ENCODE peak calls at places on chromosome 16, in eight cellular contexts. One of them, this sample, is unnamed.
A peak's percentile ranks its signal among the peaks of the same experiment; 100 is the strongest.

GRCh38 chr16:83285921-83286320 is 521.9 kb upstream of the HSBP1 start:
- DNase-seq in stimulated activated CD8-positive, alpha-beta memory T cell treated with anti-CD3 and anti-CD28 coated beads, Interleukin-15, amount 100 ng/mL, for 24 hours: no peak
- DNase-seq in kidney: no peak
- DNase-seq in mucosa of descending colon: no peak
- DNase-seq in HEK293T: no peak
- DNase-seq in mucosa of gallbladder: no peak
- DNase-seq in psoas muscle: no peak
- DNase-seq in HS-27A: no peak
- DNase-seq in this sample: no peak

GRCh38 chr16:31458073-31458834 is 1.0 kb upstream of the ARMC5 start:
- DNase-seq in kidney: peak; percentile 83
- DNase-seq in psoas muscle: peak; percentile 89
- DNase-seq in HEK293T: no peak
- DNase-seq in mucosa of descending colon: peak; percentile 83
- DNase-seq in stimulated activated CD8-positive, alpha-beta memory T cell treated with anti-CD3 and anti-CD28 coated beads, Interleukin-15, amount 100 ng/mL, for 24 hours: no peak
- DNase-seq in mucosa of gallbladder: no peak
- DNase-seq in HS-27A: no peak
- DNase-seq in this sample: peak; percentile 56

GRCh38 chr16:57536306-57537193 is at the start of gene CCDC102A:
- DNase-seq in HS-27A: no peak
- DNase-seq in psoas muscle: no peak
- DNase-seq in mucosa of descending colon: peak; percentile 73
- DNase-seq in mucosa of gallbladder: no peak
- DNase-seq in HEK293T: peak; percentile 67
- DNase-seq in stimulated activated CD8-positive, alpha-beta memory T cell treated with anti-CD3 and anti-CD28 coated beads, Interleukin-15, amount 100 ng/mL, for 24 hours: no peak
- DNase-seq in kidney: peak; percentile 87
- DNase-seq in this sample: peak; percentile 38

GRCh38 chr16:21663889-21664647 is at the start of gene OTOA:
- DNase-seq in HS-27A: no peak
- DNase-seq in mucosa of gallbladder: no peak
- DNase-seq in kidney: peak; percentile 75
- DNase-seq in stimulated activated CD8-positive, alpha-beta memory T cell treated with anti-CD3 and anti-CD28 coated beads, Interleukin-15, amount 100 ng/mL, for 24 hours: no peak
- DNase-seq in psoas muscle: no peak
- DNase-seq in HEK293T: no peak
- DNase-seq in mucosa of descending colon: no peak
- DNase-seq in this sample: no peak

GRCh38 chr16:31063843-31064611 is 10.0 kb downstream of the ZNF668 start:
- DNase-seq in psoas muscle: peak; percentile 55
- DNase-seq in mucosa of descending colon: no peak
- DNase-seq in HS-27A: no peak
- DNase-seq in HEK293T: no peak
- DNase-seq in stimulated activated CD8-positive, alpha-beta memory T cell treated with anti-CD3 and anti-CD28 coated beads, Interleukin-15, amount 100 ng/mL, for 24 hours: no peak
- DNase-seq in mucosa of gallbladder: no peak
- DNase-seq in kidney: peak; percentile 74
- DNase-seq in this sample: no peak

GRCh38 chr16:12901204-12901596 is 198 bp upstream of the SHISA9 start:
- DNase-seq in mucosa of gallbladder: no peak
- DNase-seq in HS-27A: no peak
- DNase-seq in psoas muscle: no peak
- DNase-seq in HEK293T: no peak
- DNase-seq in stimulated activated CD8-positive, alpha-beta memory T cell treated with anti-CD3 and anti-CD28 coated beads, Interleukin-15, amount 100 ng/mL, for 24 hours: no peak
- DNase-seq in mucosa of descending colon: no peak
- DNase-seq in kidney: no peak
- DNase-seq in this sample: no peak

GRCh38 chr16:76964464-76965154 is 226.4 kb upstream of the MON1B start:
- DNase-seq in HEK293T: no peak
- DNase-seq in kidney: no peak
- DNase-seq in psoas muscle: no peak
- DNase-seq in mucosa of gallbladder: no peak
- DNase-seq in mucosa of descending colon: no peak
- DNase-seq in stimulated activated CD8-positive, alpha-beta memory T cell treated with anti-CD3 and anti-CD28 coated beads, Interleukin-15, amount 100 ng/mL, for 24 hours: no peak
- DNase-seq in HS-27A: no peak
- DNase-seq in this sample: no peak

GRCh38 chr16:14377326-14377725 is 252.7 kb downstream of the PARN start:
- DNase-seq in mucosa of gallbladder: no peak
- DNase-seq in kidney: no peak
- DNase-seq in psoas muscle: no peak
- DNase-seq in stimulated activated CD8-positive, alpha-beta memory T cell treated with anti-CD3 and anti-CD28 coated beads, Interleukin-15, amount 100 ng/mL, for 24 hours: no peak
- DNase-seq in HEK293T: no peak
- DNase-seq in mucosa of descending colon: no peak
- DNase-seq in HS-27A: no peak
- DNase-seq in this sample: no peak

GRCh38 chr16:47949276-47949675 is 206.5 kb downstream of the ABCC12 start:
- DNase-seq in kidney: no peak
- DNase-seq in mucosa of gallbladder: no peak
- DNase-seq in mucosa of descending colon: no peak
- DNase-seq in HEK293T: no peak
- DNase-seq in psoas muscle: no peak
- DNase-seq in HS-27A: no peak
- DNase-seq in stimulated activated CD8-positive, alpha-beta memory T cell treated with anti-CD3 and anti-CD28 coated beads, Interleukin-15, amount 100 ng/mL, for 24 hours: no peak
- DNase-seq in this sample: no peak

GRCh38 chr16:84874004-84874435 is 54.2 kb downstream of the CRISPLD2 start:
- DNase-seq in HS-27A: no peak
- DNase-seq in stimulated activated CD8-positive, alpha-beta memory T cell treated with anti-CD3 and anti-CD28 coated beads, Interleukin-15, amount 100 ng/mL, for 24 hours: no peak
- DNase-seq in mucosa of descending colon: no peak
- DNase-seq in psoas muscle: peak; percentile 5
- DNase-seq in mucosa of gallbladder: no peak
- DNase-seq in HEK293T: no peak
- DNase-seq in kidney: no peak
- DNase-seq in this sample: no peak

GRCh38 chr16:88478115-88478514 is 25.0 kb downstream of the ZFPM1 start:
- DNase-seq in stimulated activated CD8-positive, alpha-beta memory T cell treated with anti-CD3 and anti-CD28 coated beads, Interleukin-15, amount 100 ng/mL, for 24 hours: no peak
- DNase-seq in mucosa of descending colon: no peak
- DNase-seq in kidney: no peak
- DNase-seq in psoas muscle: no peak
- DNase-seq in mucosa of gallbladder: no peak
- DNase-seq in HS-27A: no peak
- DNase-seq in HEK293T: no peak
- DNase-seq in this sample: no peak

GRCh38 chr16:27221576-27222498 is 18.5 kb downstream of the KDM8 start:
- DNase-seq in HS-27A: no peak
- DNase-seq in HEK293T: no peak
- DNase-seq in mucosa of descending colon: peak; percentile 32
- DNase-seq in stimulated activated CD8-positive, alpha-beta memory T cell treated with anti-CD3 and anti-CD28 coated beads, Interleukin-15, amount 100 ng/mL, for 24 hours: no peak
- DNase-seq in mucosa of gallbladder: no peak
- DNase-seq in psoas muscle: peak; percentile 71
- DNase-seq in kidney: no peak
- DNase-seq in this sample: peak; percentile 68

GRCh38 chr16:27195068-27195741 is 8.1 kb upstream of the KDM8 start:
- DNase-seq in HS-27A: no peak
- DNase-seq in stimulated activated CD8-positive, alpha-beta memory T cell treated with anti-CD3 and anti-CD28 coated beads, Interleukin-15, amount 100 ng/mL, for 24 hours: no peak
- DNase-seq in mucosa of descending colon: no peak
- DNase-seq in psoas muscle: no peak
- DNase-seq in HEK293T: no peak
- DNase-seq in mucosa of gallbladder: no peak
- DNase-seq in kidney: no peak
- DNase-seq in this sample: no peak

GRCh38 chr16:81315271-81316175 is 761 bp downstream of the GAN start:
- DNase-seq in mucosa of descending colon: peak; percentile 75
- DNase-seq in kidney: peak; percentile 87
- DNase-seq in psoas muscle: peak; percentile 72
- DNase-seq in stimulated activated CD8-positive, alpha-beta memory T cell treated with anti-CD3 and anti-CD28 coated beads, Interleukin-15, amount 100 ng/mL, for 24 hours: peak; percentile 8
- DNase-seq in HS-27A: peak; percentile 5
- DNase-seq in HEK293T: peak; percentile 33
- DNase-seq in mucosa of gallbladder: peak; percentile 60
- DNase-seq in this sample: peak; percentile 58

GRCh38 chr16:2969545-2970521 is 685 bp downstream of the PAQR4 start:
- DNase-seq in mucosa of gallbladder: peak; percentile 45
- DNase-seq in HEK293T: peak; percentile 62
- DNase-seq in kidney: peak; percentile 85
- DNase-seq in psoas muscle: peak; percentile 84
- DNase-seq in HS-27A: no peak
- DNase-seq in mucosa of descending colon: peak; percentile 82
- DNase-seq in stimulated activated CD8-positive, alpha-beta memory T cell treated with anti-CD3 and anti-CD28 coated beads, Interleukin-15, amount 100 ng/mL, for 24 hours: no peak
- DNase-seq in this sample: peak; percentile 83

GRCh38 chr16:35908942-35909341 is 2449.5 kb downstream of the TP53TG3F start:
- DNase-seq in stimulated activated CD8-positive, alpha-beta memory T cell treated with anti-CD3 and anti-CD28 coated beads, Interleukin-15, amount 100 ng/mL, for 24 hours: no peak
- DNase-seq in HS-27A: no peak
- DNase-seq in mucosa of descending colon: no peak
- DNase-seq in psoas muscle: no peak
- DNase-seq in HEK293T: peak; percentile 11
- DNase-seq in mucosa of gallbladder: no peak
- DNase-seq in kidney: no peak
- DNase-seq in this sample: no peak

GRCh38 chr16:1102921-1103648 is 7.0 kb upstream of the C1QTNF8 start:
- DNase-seq in HS-27A: no peak
- DNase-seq in mucosa of descending colon: no peak
- DNase-seq in HEK293T: peak; percentile 83
- DNase-seq in kidney: no peak
- DNase-seq in stimulated activated CD8-positive, alpha-beta memory T cell treated with anti-CD3 and anti-CD28 coated beads, Interleukin-15, amount 100 ng/mL, for 24 hours: peak; percentile 64
- DNase-seq in mucosa of gallbladder: peak; percentile 43
- DNase-seq in psoas muscle: peak; percentile 84
- DNase-seq in this sample: peak; percentile 62

GRCh38 chr16:55056585-55057520 is 126.2 kb downstream of the IRX5 start:
- DNase-seq in stimulated activated CD8-positive, alpha-beta memory T cell treated with anti-CD3 and anti-CD28 coated beads, Interleukin-15, amount 100 ng/mL, for 24 hours: no peak
- DNase-seq in kidney: no peak
- DNase-seq in mucosa of descending colon: no peak
- DNase-seq in HEK293T: peak; percentile 47
- DNase-seq in HS-27A: no peak
- DNase-seq in mucosa of gallbladder: no peak
- DNase-seq in psoas muscle: no peak
- DNase-seq in this sample: no peak

GRCh38 chr16:8660841-8661301 is 13.5 kb upstream of the ABAT start:
- DNase-seq in mucosa of gallbladder: peak; percentile 61
- DNase-seq in HEK293T: peak; percentile 71
- DNase-seq in kidney: peak; percentile 83
- DNase-seq in HS-27A: peak; percentile 17
- DNase-seq in psoas muscle: peak; percentile 74
- DNase-seq in stimulated activated CD8-positive, alpha-beta memory T cell treated with anti-CD3 and anti-CD28 coated beads, Interleukin-15, amount 100 ng/mL, for 24 hours: no peak
- DNase-seq in mucosa of descending colon: peak; percentile 61
- DNase-seq in this sample: peak; percentile 77

GRCh38 chr16:70663524-70664324 is 17.4 kb downstream of the IL34 start:
- DNase-seq in psoas muscle: no peak
- DNase-seq in HS-27A: no peak
- DNase-seq in stimulated activated CD8-positive, alpha-beta memory T cell treated with anti-CD3 and anti-CD28 coated beads, Interleukin-15, amount 100 ng/mL, for 24 hours: no peak
- DNase-seq in mucosa of gallbladder: no peak
- DNase-seq in mucosa of descending colon: no peak
- DNase-seq in kidney: peak; percentile 72
- DNase-seq in HEK293T: no peak
- DNase-seq in this sample: no peak

GRCh38 chr16:85163278-85164112 is 51.2 kb upstream of the CIBAR2 start:
- DNase-seq in mucosa of descending colon: no peak
- DNase-seq in stimulated activated CD8-positive, alpha-beta memory T cell treated with anti-CD3 and anti-CD28 coated beads, Interleukin-15, amount 100 ng/mL, for 24 hours: no peak
- DNase-seq in psoas muscle: peak; percentile 50
- DNase-seq in HEK293T: no peak
- DNase-seq in mucosa of gallbladder: no peak
- DNase-seq in kidney: no peak
- DNase-seq in HS-27A: no peak
- DNase-seq in this sample: no peak